ENCODE peak calls at places on chromosomes 11 and 22, in five cellular contexts. One of them, this sample, is unnamed.

GRCh38 chr11:49851971-49852389 is 100.2 kb upstream of the OR4C13 start:
- DNase-seq in heart right ventricle: no peak
- DNase-seq in MM.1S: no peak
- DNase-seq in choroid plexus epithelial cell: no peak
- DNase-seq in mammary epithelial cell: no peak
- DNase-seq in this sample: no peak

GRCh38 chr22:27748355-27749168 is 53.0 kb downstream of the MN1 start:
- DNase-seq in heart right ventricle: no peak
- DNase-seq in MM.1S: no peak
- DNase-seq in choroid plexus epithelial cell: peak
- DNase-seq in mammary epithelial cell: peak
- DNase-seq in this sample: no peak

GRCh38 chr11:102762414-102762813 is 18.0 kb downstream of the MMP10 start:
- DNase-seq in heart right ventricle: no peak
- DNase-seq in MM.1S: no peak
- DNase-seq in choroid plexus epithelial cell: peak
- DNase-seq in mammary epithelial cell: peak
- DNase-seq in this sample: no peak

GRCh38 chr11:94926698-94927237 is 46.6 kb downstream of the CWC15 start:
- DNase-seq in heart right ventricle: peak
- DNase-seq in MM.1S: no peak
- DNase-seq in choroid plexus epithelial cell: peak
- DNase-seq in mammary epithelial cell: no peak
- DNase-seq in this sample: peak

GRCh38 chr11:15764948-15765347 is 591.4 kb downstream of the SOX6 start:
- DNase-seq in heart right ventricle: no peak
- DNase-seq in MM.1S: no peak
- DNase-seq in choroid plexus epithelial cell: no peak
- DNase-seq in mammary epithelial cell: peak
- DNase-seq in this sample: no peak

GRCh38 chr11:88104408-88104807 is 70.8 kb downstream of the RAB38 start:
- DNase-seq in heart right ventricle: no peak
- DNase-seq in MM.1S: no peak
- DNase-seq in choroid plexus epithelial cell: no peak
- DNase-seq in mammary epithelial cell: peak
- DNase-seq in this sample: no peak

GRCh38 chr11:125081098-125081798 is 18.1 kb downstream of the SLC37A2 start:
- DNase-seq in heart right ventricle: no peak
- DNase-seq in MM.1S: no peak
- DNase-seq in choroid plexus epithelial cell: no peak
- DNase-seq in mammary epithelial cell: no peak
- DNase-seq in this sample: no peak

GRCh38 chr11:66068154-66068821 is 1.8 kb upstream of the PACS1 start:
- DNase-seq in heart right ventricle: peak
- DNase-seq in MM.1S: peak
- DNase-seq in choroid plexus epithelial cell: peak
- DNase-seq in mammary epithelial cell: peak
- DNase-seq in this sample: peak

GRCh38 chr11:117931971-117932370 is 2.8 kb upstream of the TMPRSS13 start:
- DNase-seq in heart right ventricle: no peak
- DNase-seq in MM.1S: no peak
- DNase-seq in choroid plexus epithelial cell: peak
- DNase-seq in mammary epithelial cell: no peak
- DNase-seq in this sample: no peak

GRCh38 chr11:69892237-69892985 is 73.2 kb upstream of the FGF3 start:
- DNase-seq in heart right ventricle: no peak
- DNase-seq in MM.1S: no peak
- DNase-seq in choroid plexus epithelial cell: no peak
- DNase-seq in mammary epithelial cell: no peak
- DNase-seq in this sample: peak

GRCh38 chr11:33234397-33235168 is 22.6 kb upstream of the HIPK3 start:
- DNase-seq in heart right ventricle: no peak
- DNase-seq in MM.1S: no peak
- DNase-seq in choroid plexus epithelial cell: no peak
- DNase-seq in mammary epithelial cell: no peak
- DNase-seq in this sample: no peak

GRCh38 chr11:62508336-62509058 is 38.1 kb downstream of the AHNAK start:
- DNase-seq in heart right ventricle: peak
- DNase-seq in MM.1S: peak
- DNase-seq in choroid plexus epithelial cell: peak
- DNase-seq in mammary epithelial cell: peak
- DNase-seq in this sample: peak

GRCh38 chr11:86784247-86784681 is 16.1 kb upstream of the PRSS23 start:
- DNase-seq in heart right ventricle: no peak
- DNase-seq in MM.1S: no peak
- DNase-seq in choroid plexus epithelial cell: peak
- DNase-seq in mammary epithelial cell: no peak
- DNase-seq in this sample: no peak

GRCh38 chr22:45551310-45552016 is 48.8 kb downstream of the FBLN1 start:
- DNase-seq in heart right ventricle: no peak
- DNase-seq in MM.1S: no peak
- DNase-seq in choroid plexus epithelial cell: peak
- DNase-seq in mammary epithelial cell: no peak
- DNase-seq in this sample: peak

GRCh38 chr11:39630365-39630764 is 1829.1 kb downstream of the LRRC4C start:
- DNase-seq in heart right ventricle: no peak
- DNase-seq in MM.1S: no peak
- DNase-seq in choroid plexus epithelial cell: no peak
- DNase-seq in mammary epithelial cell: no peak
- DNase-seq in this sample: no peak

GRCh38 chr11:116990061-116990473 is 108.2 kb downstream of the SIK3 start:
- DNase-seq in heart right ventricle: peak
- DNase-seq in MM.1S: no peak
- DNase-seq in choroid plexus epithelial cell: peak
- DNase-seq in mammary epithelial cell: peak
- DNase-seq in this sample: no peak

GRCh38 chr11:124732230-124732629 is 7.5 kb upstream of the NRGN start:
- DNase-seq in heart right ventricle: no peak
- DNase-seq in MM.1S: no peak
- DNase-seq in choroid plexus epithelial cell: no peak
- DNase-seq in mammary epithelial cell: no peak
- DNase-seq in this sample: no peak

GRCh38 chr22:30211124-30211820 is 35.3 kb downstream of the LIF start:
- DNase-seq in heart right ventricle: no peak
- DNase-seq in MM.1S: no peak
- DNase-seq in choroid plexus epithelial cell: no peak
- DNase-seq in mammary epithelial cell: peak
- DNase-seq in this sample: no peak

GRCh38 chr11:26993965-26994446 is at the start of gene FIBIN:
- DNase-seq in heart right ventricle: peak
- DNase-seq in MM.1S: no peak
- DNase-seq in choroid plexus epithelial cell: peak
- DNase-seq in mammary epithelial cell: peak
- DNase-seq in this sample: peak

GRCh38 chr11:64989416-64989815 is 7.4 kb downstream of the BATF2 start:
- DNase-seq in heart right ventricle: no peak
- DNase-seq in MM.1S: no peak
- DNase-seq in choroid plexus epithelial cell: no peak
- DNase-seq in mammary epithelial cell: no peak
- DNase-seq in this sample: peak

GRCh38 chr11:6319879-6320410 is 356 bp downstream of the CAVIN3 start:
- DNase-seq in heart right ventricle: peak
- DNase-seq in MM.1S: no peak
- DNase-seq in choroid plexus epithelial cell: peak
- DNase-seq in mammary epithelial cell: peak
- DNase-seq in this sample: peak

DNA sequence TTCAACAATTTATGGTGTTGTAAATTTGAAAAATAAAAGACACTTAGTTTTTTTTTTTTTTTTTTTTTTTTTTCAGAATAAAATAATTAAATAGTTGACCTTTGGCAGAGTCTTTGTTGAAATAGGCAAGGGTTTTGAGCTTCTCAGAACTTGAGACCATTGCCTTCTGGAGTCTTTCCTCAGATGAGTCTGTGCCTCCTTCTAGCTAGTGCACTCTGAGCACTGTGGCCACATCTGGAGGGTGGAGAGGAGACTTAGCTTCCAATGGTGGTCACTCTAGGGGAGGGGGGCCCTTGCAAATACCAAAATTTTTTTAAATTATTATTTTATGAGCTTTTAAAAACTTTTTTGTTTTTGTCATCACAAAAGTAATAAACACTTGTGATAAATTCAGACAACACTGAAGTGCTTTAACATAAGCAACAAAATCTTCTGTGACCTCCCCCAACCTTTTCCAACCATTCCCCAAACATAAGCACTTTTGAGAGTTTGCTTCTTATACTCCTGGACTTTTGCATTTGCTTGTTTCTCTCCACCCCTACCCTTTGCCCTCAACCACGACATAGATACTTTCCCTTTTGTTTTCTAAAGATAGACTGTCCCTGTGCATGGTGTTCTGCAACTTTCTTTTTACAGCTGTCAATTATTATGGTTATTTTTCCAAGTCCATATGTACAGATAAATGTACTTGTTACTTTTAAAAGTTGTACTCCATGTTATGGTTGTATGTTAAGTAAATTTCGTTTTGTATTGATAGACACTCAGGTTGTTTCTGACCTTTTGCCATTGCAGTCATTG is 41.1 kb downstream of the BMAL1 start:
- DNase-seq in heart right ventricle: no peak
- DNase-seq in MM.1S: peak
- DNase-seq in choroid plexus epithelial cell: peak
- DNase-seq in mammary epithelial cell: no peak
- DNase-seq in this sample: no peak
- H3K4me3 ChIP-seq in heart right ventricle: no peak
- H3K4me3 ChIP-seq in MM.1S: peak
- H3K4me3 ChIP-seq in choroid plexus epithelial cell: no peak
- H3K4me3 ChIP-seq in mammary epithelial cell: no peak
- H3K4me3 ChIP-seq in this sample: no peak

DNA sequence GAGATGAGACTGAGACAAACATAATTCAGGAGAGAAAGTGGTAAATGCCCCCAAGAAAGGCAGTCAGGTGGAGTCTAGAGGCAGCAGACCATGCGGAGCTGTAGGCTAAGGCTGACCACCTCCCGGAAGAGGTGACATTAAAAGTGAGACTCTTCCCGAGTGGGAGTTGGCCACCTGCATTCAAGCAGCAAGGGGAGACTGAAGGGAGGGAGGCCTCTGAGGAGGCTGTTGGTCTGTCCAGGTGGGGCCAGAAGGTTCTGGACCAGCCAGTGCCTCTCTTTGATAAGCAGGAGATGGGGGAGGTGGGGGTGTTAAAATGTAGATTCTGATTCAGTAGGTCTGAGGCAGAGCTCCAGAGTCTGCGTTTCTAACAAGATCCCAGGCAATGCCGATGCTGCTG is 37.5 kb downstream of the CD6 start:
- DNase-seq in heart right ventricle: no peak
- DNase-seq in MM.1S: no peak
- DNase-seq in choroid plexus epithelial cell: no peak
- DNase-seq in mammary epithelial cell: no peak
- DNase-seq in this sample: no peak
- H3K4me3 ChIP-seq in heart right ventricle: no peak
- H3K4me3 ChIP-seq in MM.1S: no peak
- H3K4me3 ChIP-seq in choroid plexus epithelial cell: no peak
- H3K4me3 ChIP-seq in mammary epithelial cell: no peak
- H3K4me3 ChIP-seq in this sample: no peak

GRCh38 chr11:2120359-2121100 is 18.7 kb downstream of the IGF2 start:
- DNase-seq in heart right ventricle: no peak
- DNase-seq in MM.1S: no peak
- DNase-seq in choroid plexus epithelial cell: no peak
- DNase-seq in mammary epithelial cell: no peak
- DNase-seq in this sample: peak

GRCh38 chr11:2121227-2122130 is 17.7 kb downstream of the IGF2 start:
- DNase-seq in heart right ventricle: no peak
- DNase-seq in MM.1S: no peak
- DNase-seq in choroid plexus epithelial cell: no peak
- DNase-seq in mammary epithelial cell: no peak
- DNase-seq in this sample: no peak

GRCh38 chr11:2122907-2123627 is 16.1 kb downstream of the IGF2 start:
- DNase-seq in heart right ventricle: no peak
- DNase-seq in MM.1S: no peak
- DNase-seq in choroid plexus epithelial cell: no peak
- DNase-seq in mammary epithelial cell: no peak
- DNase-seq in this sample: no peak

GRCh38 chr11:2123628-2123960 is 15.6 kb downstream of the IGF2 start:
- DNase-seq in heart right ventricle: no peak
- DNase-seq in MM.1S: no peak
- DNase-seq in choroid plexus epithelial cell: no peak
- DNase-seq in mammary epithelial cell: no peak
- DNase-seq in this sample: no peak

DNA sequence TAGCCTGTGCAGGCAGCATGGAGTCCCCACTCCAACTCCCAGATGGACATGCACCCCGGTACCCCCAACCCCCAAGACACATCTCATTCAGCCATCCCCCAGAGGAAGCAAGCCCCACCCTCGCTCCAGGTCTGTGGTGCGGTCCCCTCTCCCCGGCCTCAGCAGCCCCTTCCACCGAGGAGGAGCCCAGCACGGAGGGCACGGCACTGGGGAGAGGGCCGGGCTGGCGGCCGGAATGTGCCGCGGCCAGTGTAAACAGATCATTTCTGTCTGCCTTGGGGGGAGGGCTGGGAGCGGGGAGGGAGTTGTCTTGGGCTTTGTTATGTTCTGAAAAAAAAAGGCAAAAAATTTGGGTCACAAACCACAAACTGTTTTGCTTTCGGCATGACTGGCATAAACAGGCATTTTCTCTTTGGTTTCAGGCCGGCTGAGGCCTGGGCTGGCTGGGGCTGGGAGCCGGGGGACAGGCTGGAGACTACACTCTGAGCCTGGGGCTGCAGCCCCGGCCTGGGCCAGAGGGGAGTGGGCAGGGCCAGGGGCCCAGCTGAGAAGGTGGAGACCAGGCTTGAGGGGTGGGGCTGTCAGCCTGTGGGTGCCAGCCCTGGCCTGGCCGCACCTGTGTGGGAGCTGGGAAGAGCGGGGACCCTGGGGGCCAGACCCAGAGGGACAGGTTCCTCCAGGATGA is 16.8 kb downstream of the IGF2 start:
- DNase-seq in heart right ventricle: no peak
- DNase-seq in MM.1S: peak
- DNase-seq in choroid plexus epithelial cell: peak
- DNase-seq in mammary epithelial cell: peak
- DNase-seq in this sample: no peak
- H3K4me3 ChIP-seq in heart right ventricle: no peak
- H3K4me3 ChIP-seq in MM.1S: peak
- H3K4me3 ChIP-seq in choroid plexus epithelial cell: no peak
- H3K4me3 ChIP-seq in mammary epithelial cell: no peak
- H3K4me3 ChIP-seq in this sample: no peak

GRCh38 chr11:96307748-96308133 is 35.3 kb downstream of the MAML2 start:
- DNase-seq in heart right ventricle: no peak
- DNase-seq in MM.1S: no peak
- DNase-seq in choroid plexus epithelial cell: peak
- DNase-seq in mammary epithelial cell: peak
- DNase-seq in this sample: no peak

GRCh38 chr11:96310236-96310635 is 32.8 kb downstream of the MAML2 start:
- DNase-seq in heart right ventricle: no peak
- DNase-seq in MM.1S: no peak
- DNase-seq in choroid plexus epithelial cell: peak
- DNase-seq in mammary epithelial cell: no peak
- DNase-seq in this sample: no peak

GRCh38 chr11:96306933-96307747 is 35.9 kb downstream of the MAML2 start:
- DNase-seq in heart right ventricle: peak
- DNase-seq in MM.1S: no peak
- DNase-seq in choroid plexus epithelial cell: peak
- DNase-seq in mammary epithelial cell: peak
- DNase-seq in this sample: peak

GRCh38 chr11:96309643-96310017 is 33.4 kb downstream of the MAML2 start:
- DNase-seq in heart right ventricle: no peak
- DNase-seq in MM.1S: no peak
- DNase-seq in choroid plexus epithelial cell: no peak
- DNase-seq in mammary epithelial cell: no peak
- DNase-seq in this sample: no peak

GRCh38 chr11:96309001-96309642 is 33.9 kb downstream of the MAML2 start:
- DNase-seq in heart right ventricle: no peak
- DNase-seq in MM.1S: no peak
- DNase-seq in choroid plexus epithelial cell: no peak
- DNase-seq in mammary epithelial cell: peak
- DNase-seq in this sample: no peak
- H3K4me3 ChIP-seq in heart right ventricle: no peak
- H3K4me3 ChIP-seq in MM.1S: no peak
- H3K4me3 ChIP-seq in choroid plexus epithelial cell: no peak
- H3K4me3 ChIP-seq in mammary epithelial cell: no peak
- H3K4me3 ChIP-seq in this sample: no peak